ENCODE peak calls at places on chromosomes 3 and 15, in six cellular contexts. C is C1 segment of cervical spinal cord; K is effector memory CD4-positive, alpha-beta T cell; L is SHP77; X is kidney tubule cell; Q is astrocyte of the spinal cord. I is an unnamed sample.

GRCh38 chr15:91871138-91871537 is 17.6 kb downstream of the SLCO3A1 start:
- DNase-seq in C (no peak), X (no peak), K (no peak), L (no peak), Q (no peak), I (no peak)

GRCh38 chr3:194275231-194275671 is 75.9 kb downstream of the CPN2 start:
- DNase-seq in C (no peak), K (no peak), X (no peak), Q (no peak), L (no peak), I (no peak)

GRCh38 chr15:77836901-77837648 is 204.4 kb upstream of the LINGO1 start:
- DNase-seq in L (no peak), K (no peak), X (no peak), Q (no peak), C (no peak), I (no peak)

GRCh38 chr3:145904138-145904537 is 256.8 kb downstream of the PLOD2 start:
- DNase-seq in C (no peak), K (no peak), Q (no peak), L (no peak), X (no peak), I (no peak)

GRCh38 chr15:27993544-27993943 is 105.6 kb downstream of the OCA2 start:
- DNase-seq in K (no peak), X (no peak), L (no peak), Q (no peak), C (no peak), I (no peak)

GRCh38 chr15:64519897-64520296 is 59.5 kb downstream of the ZNF609 start:
- DNase-seq in C (no peak), K (no peak), Q (no peak), L (no peak), X (no peak), I (no peak)

GRCh38 chr15:82530606-82531379 is 9.5 kb downstream of the RPS17 start:
- DNase-seq in L (no peak), C (no peak), Q (peak), X (peak), K (peak), I (peak)

GRCh38 chr3:71652786-71653419 is 69.4 kb upstream of the FOXP1 start:
- DNase-seq in X (peak), C (no peak), K (no peak), L (peak), Q (peak), I (no peak)

GRCh38 chr15:90315276-90315982 is 36.7 kb upstream of the ZNF774 start:
- DNase-seq in Q (peak), C (peak), L (no peak), K (no peak), X (no peak), I (no peak)

GRCh38 chr3:792651-793050 is 300.2 kb upstream of the CNTN6 start:
- DNase-seq in L (no peak), K (no peak), X (no peak), Q (no peak), C (no peak), I (no peak)

GRCh38 chr15:40693904-40694705 is 869 bp upstream of the RAD51 start:
- DNase-seq in K (no peak), X (peak), Q (no peak), C (no peak), L (no peak), I (no peak)

GRCh38 chr3:154059798-154060197 is 61.4 kb upstream of the ARHGEF26 start:
- DNase-seq in Q (no peak), K (no peak), L (no peak), X (peak), C (no peak), I (no peak)

GRCh38 chr3:119731545-119732343 is 28.9 kb downstream of the CFAP91 start:
- DNase-seq in Q (peak), L (no peak), K (no peak), X (peak), C (no peak), I (no peak)

GRCh38 chr15:65512807-65513416 is 4.6 kb downstream of the DPP8 start:
- DNase-seq in Q (peak), X (no peak), K (no peak), C (no peak), L (no peak), I (no peak)

GRCh38 chr15:50685976-50686467 is 575 bp downstream of the TRPM7 start:
- DNase-seq in X (peak), K (peak), L (peak), Q (peak), C (peak), I (peak)

GRCh38 chr3:52346623-52347530 is 30.8 kb downstream of the DNAH1 start:
- DNase-seq in K (no peak), Q (peak), L (no peak), X (no peak), C (no peak), I (no peak)

GRCh38 chr3:114700637-114701234 is 406.9 kb downstream of the TIGIT start:
- DNase-seq in K (no peak), L (no peak), C (no peak), X (no peak), Q (no peak), I (no peak)

GRCh38 chr15:67329984-67330733 is 75.6 kb downstream of the IQCH start:
- DNase-seq in L (no peak), C (no peak), Q (no peak), K (no peak), X (no peak), I (no peak)